ENCODE peak calls at places on chromosome 1, in seven cellular contexts. M is midbrain; T is CMK; I is cardiac septum; N is colonic mucosa; D is activated CD4-positive, CD25-positive, alpha-beta regulatory T cell; P is SK-N-SH. Y is an unnamed sample.

GRCh38 chr1:69524010-69524409 is 43.7 kb upstream of the LRRC7 start:
- DNase-seq in N (no peak), M (no peak), P (no peak), T (no peak), I (no peak), D (no peak), Y (no peak)

GRCh38 chr1:118143828-118144227 is 41.2 kb downstream of the SPAG17 start:
- DNase-seq in M (no peak), P (no peak), I (no peak), N (no peak), T (no peak), D (no peak), Y (no peak)

GRCh38 chr1:116764466-116764896 is 10.3 kb downstream of the CD2 start:
- DNase-seq in N (no peak), T (no peak), M (no peak), D (no peak), I (no peak), P (no peak), Y (no peak)

GRCh38 chr1:38105267-38105666 is 58.7 kb upstream of the POU3F1 start:
- DNase-seq in M (no peak), I (no peak), T (no peak), N (no peak), D (no peak), P (no peak), Y (no peak)

GRCh38 chr1:17732475-17732874 is 22.7 kb upstream of the ACTL8 start:
- DNase-seq in D (no peak), M (no peak), I (no peak), P (no peak), T (no peak), N (no peak), Y (no peak)

GRCh38 chr1:184677344-184677743 is 77.3 kb downstream of the EDEM3 start:
- DNase-seq in N (no peak), T (no peak), I (no peak), D (no peak), P (no peak), M (no peak), Y (no peak)

GRCh38 chr1:151920147-151920546 is 10.8 kb upstream of the THEM4 start:
- DNase-seq in D (no peak), M (no peak), P (no peak), N (no peak), T (no peak), I (no peak), Y (no peak)

GRCh38 chr1:52159033-52159789 is 17.3 kb downstream of the ZFYVE9 start:
- DNase-seq in D (no peak), I (no peak), M (no peak), T (no peak), N (no peak), P (no peak), Y (no peak)

GRCh38 chr1:243421784-243422183 is 165.9 kb downstream of the SDCCAG8 start:
- DNase-seq in M (peak), P (peak), I (no peak), N (peak), T (no peak), D (peak), Y (no peak)

Y was measured in NCI-H345.